ENCODE peak calls at places on chromosome 19, in ten cellular contexts. One of them, this sample, is unnamed.

GRCh38 chr19:16698914-16699313 is 20.7 kb upstream of the NWD1 start:
- DNase-seq in choroid plexus epithelial cell: no peak
- DNase-seq in stomach: no peak
- DNase-seq in HFF-Myc: no peak
- DNase-seq in foreskin fibroblast: no peak
- DNase-seq in cardiac muscle cell: no peak
- DNase-seq in cardiac fibroblast: no peak
- DNase-seq in left ventricle myocardium inferior: peak
- DNase-seq in adipocyte: peak
- DNase-seq in endodermal cell: no peak
- DNase-seq in this sample: no peak

GRCh38 chr19:41845051-41845590 is 279 bp downstream of the DMRTC2 start:
- DNase-seq in cardiac fibroblast: no peak
- DNase-seq in HFF-Myc: no peak
- DNase-seq in stomach: no peak
- DNase-seq in adipocyte: no peak
- DNase-seq in choroid plexus epithelial cell: no peak
- DNase-seq in foreskin fibroblast: no peak
- DNase-seq in endodermal cell: no peak
- DNase-seq in cardiac muscle cell: no peak
- DNase-seq in left ventricle myocardium inferior: no peak
- DNase-seq in this sample: no peak

GRCh38 chr19:35641515-35642151 is at the start of gene ETV2:
- DNase-seq in stomach: peak
- DNase-seq in foreskin fibroblast: no peak
- DNase-seq in choroid plexus epithelial cell: peak
- DNase-seq in cardiac muscle cell: peak
- DNase-seq in cardiac fibroblast: peak
- DNase-seq in HFF-Myc: no peak
- DNase-seq in endodermal cell: peak
- DNase-seq in adipocyte: peak
- DNase-seq in left ventricle myocardium inferior: no peak
- DNase-seq in this sample: peak

GRCh38 chr19:2840794-2841790 is at the start of gene ZNF555:
- DNase-seq in left ventricle myocardium inferior: peak
- DNase-seq in cardiac muscle cell: peak
- DNase-seq in endodermal cell: peak
- DNase-seq in HFF-Myc: peak
- DNase-seq in stomach: peak
- DNase-seq in choroid plexus epithelial cell: peak
- DNase-seq in cardiac fibroblast: peak
- DNase-seq in adipocyte: peak
- DNase-seq in foreskin fibroblast: peak
- DNase-seq in this sample: peak

GRCh38 chr19:51476164-51476563 is 2.2 kb upstream of the CEACAM18 start:
- DNase-seq in foreskin fibroblast: no peak
- DNase-seq in stomach: no peak
- DNase-seq in choroid plexus epithelial cell: no peak
- DNase-seq in adipocyte: no peak
- DNase-seq in endodermal cell: no peak
- DNase-seq in HFF-Myc: no peak
- DNase-seq in left ventricle myocardium inferior: no peak
- DNase-seq in cardiac fibroblast: no peak
- DNase-seq in cardiac muscle cell: no peak
- DNase-seq in this sample: no peak

GRCh38 chr19:48631254-48631653 is 5.9 kb downstream of the DBP start:
- DNase-seq in cardiac fibroblast: no peak
- DNase-seq in cardiac muscle cell: no peak
- DNase-seq in choroid plexus epithelial cell: no peak
- DNase-seq in endodermal cell: peak
- DNase-seq in stomach: no peak
- DNase-seq in foreskin fibroblast: no peak
- DNase-seq in left ventricle myocardium inferior: no peak
- DNase-seq in HFF-Myc: no peak
- DNase-seq in adipocyte: no peak
- DNase-seq in this sample: no peak

GRCh38 chr19:15871570-15871969 is 26.3 kb downstream of the CYP4F2 start:
- DNase-seq in adipocyte: no peak
- DNase-seq in endodermal cell: no peak
- DNase-seq in cardiac muscle cell: no peak
- DNase-seq in left ventricle myocardium inferior: no peak
- DNase-seq in stomach: no peak
- DNase-seq in choroid plexus epithelial cell: no peak
- DNase-seq in HFF-Myc: no peak
- DNase-seq in cardiac fibroblast: no peak
- DNase-seq in foreskin fibroblast: no peak
- DNase-seq in this sample: no peak

GRCh38 chr19:52735734-52736133 is 890 bp upstream of the ZNF611 start:
- DNase-seq in stomach: peak
- DNase-seq in left ventricle myocardium inferior: peak
- DNase-seq in cardiac muscle cell: peak
- DNase-seq in cardiac fibroblast: peak
- DNase-seq in choroid plexus epithelial cell: peak
- DNase-seq in adipocyte: no peak
- DNase-seq in endodermal cell: peak
- DNase-seq in foreskin fibroblast: no peak
- DNase-seq in HFF-Myc: no peak
- DNase-seq in this sample: peak

GRCh38 chr19:13010038-13010991 is 15.0 kb downstream of the NFIX start:
- DNase-seq in foreskin fibroblast: no peak
- DNase-seq in endodermal cell: peak
- DNase-seq in left ventricle myocardium inferior: peak
- DNase-seq in cardiac fibroblast: no peak
- DNase-seq in adipocyte: no peak
- DNase-seq in choroid plexus epithelial cell: no peak
- DNase-seq in stomach: peak
- DNase-seq in cardiac muscle cell: no peak
- DNase-seq in HFF-Myc: no peak
- DNase-seq in this sample: peak

GRCh38 chr19:13012690-13013608 is 17.7 kb downstream of the NFIX start:
- DNase-seq in cardiac muscle cell: no peak
- DNase-seq in foreskin fibroblast: peak
- DNase-seq in endodermal cell: peak
- DNase-seq in cardiac fibroblast: peak
- DNase-seq in adipocyte: no peak
- DNase-seq in HFF-Myc: no peak
- DNase-seq in choroid plexus epithelial cell: peak
- DNase-seq in left ventricle myocardium inferior: peak
- DNase-seq in stomach: no peak
- DNase-seq in this sample: peak

GRCh38 chr19:13012390-13012689 is 17.1 kb downstream of the NFIX start:
- DNase-seq in left ventricle myocardium inferior: no peak
- DNase-seq in choroid plexus epithelial cell: no peak
- DNase-seq in cardiac fibroblast: no peak
- DNase-seq in stomach: no peak
- DNase-seq in HFF-Myc: no peak
- DNase-seq in cardiac muscle cell: no peak
- DNase-seq in endodermal cell: no peak
- DNase-seq in foreskin fibroblast: no peak
- DNase-seq in adipocyte: no peak
- DNase-seq in this sample: no peak

GRCh38 chr19:13011653-13012389 is 16.5 kb downstream of the NFIX start:
- DNase-seq in HFF-Myc: no peak
- DNase-seq in adipocyte: no peak
- DNase-seq in left ventricle myocardium inferior: no peak
- DNase-seq in foreskin fibroblast: no peak
- DNase-seq in cardiac fibroblast: no peak
- DNase-seq in endodermal cell: peak
- DNase-seq in cardiac muscle cell: no peak
- DNase-seq in choroid plexus epithelial cell: no peak
- DNase-seq in stomach: no peak
- DNase-seq in this sample: no peak

DNA sequence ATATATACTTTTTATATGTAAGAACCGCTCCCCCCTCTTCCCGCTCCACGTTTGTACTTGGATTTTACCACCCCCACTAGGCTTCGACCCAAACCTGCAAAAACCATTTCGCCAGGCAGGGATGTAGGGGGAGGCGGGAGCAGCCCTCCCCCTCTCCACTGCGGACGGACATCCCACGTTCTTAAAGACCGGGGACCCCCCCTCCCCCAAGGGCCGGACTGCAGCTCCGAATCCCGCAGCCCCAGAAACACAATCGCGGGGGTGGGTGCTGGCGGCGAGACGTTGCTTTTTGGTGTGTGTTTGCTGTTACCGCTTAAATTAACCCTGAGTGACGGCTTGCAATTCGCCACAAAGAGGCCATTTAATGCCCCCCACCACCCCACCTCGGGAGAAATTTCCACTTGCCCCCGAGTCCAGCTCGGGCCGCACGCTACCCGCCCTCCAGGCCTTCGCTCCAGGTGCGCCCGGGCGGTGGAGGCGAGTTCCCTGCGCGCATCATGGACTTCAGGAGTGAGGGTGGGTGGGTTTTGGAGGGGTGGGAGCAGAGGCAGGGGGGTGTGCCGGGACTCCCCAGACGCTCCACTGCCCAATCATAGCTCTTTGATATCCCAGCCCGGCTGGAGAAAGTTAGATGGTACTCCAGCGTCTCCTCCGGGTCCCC is 15.8 kb downstream of the NFIX start:
- DNase-seq in adipocyte: no peak
- DNase-seq in cardiac muscle cell: no peak
- DNase-seq in cardiac fibroblast: no peak
- DNase-seq in endodermal cell: no peak
- DNase-seq in choroid plexus epithelial cell: no peak
- DNase-seq in foreskin fibroblast: no peak
- DNase-seq in stomach: no peak
- DNase-seq in left ventricle myocardium inferior: no peak
- DNase-seq in HFF-Myc: no peak
- DNase-seq in this sample: no peak
- H3K4me3 ChIP-seq in adipocyte: no peak
- H3K4me3 ChIP-seq in cardiac muscle cell: no peak
- H3K4me3 ChIP-seq in cardiac fibroblast: no peak
- H3K4me3 ChIP-seq in endodermal cell: no peak
- H3K4me3 ChIP-seq in choroid plexus epithelial cell: no peak
- H3K4me3 ChIP-seq in foreskin fibroblast: no peak
- H3K4me3 ChIP-seq in stomach: no peak
- H3K4me3 ChIP-seq in left ventricle myocardium inferior: no peak
- H3K4me3 ChIP-seq in HFF-Myc: no peak
- H3K4me3 ChIP-seq in this sample: no peak

DNA sequence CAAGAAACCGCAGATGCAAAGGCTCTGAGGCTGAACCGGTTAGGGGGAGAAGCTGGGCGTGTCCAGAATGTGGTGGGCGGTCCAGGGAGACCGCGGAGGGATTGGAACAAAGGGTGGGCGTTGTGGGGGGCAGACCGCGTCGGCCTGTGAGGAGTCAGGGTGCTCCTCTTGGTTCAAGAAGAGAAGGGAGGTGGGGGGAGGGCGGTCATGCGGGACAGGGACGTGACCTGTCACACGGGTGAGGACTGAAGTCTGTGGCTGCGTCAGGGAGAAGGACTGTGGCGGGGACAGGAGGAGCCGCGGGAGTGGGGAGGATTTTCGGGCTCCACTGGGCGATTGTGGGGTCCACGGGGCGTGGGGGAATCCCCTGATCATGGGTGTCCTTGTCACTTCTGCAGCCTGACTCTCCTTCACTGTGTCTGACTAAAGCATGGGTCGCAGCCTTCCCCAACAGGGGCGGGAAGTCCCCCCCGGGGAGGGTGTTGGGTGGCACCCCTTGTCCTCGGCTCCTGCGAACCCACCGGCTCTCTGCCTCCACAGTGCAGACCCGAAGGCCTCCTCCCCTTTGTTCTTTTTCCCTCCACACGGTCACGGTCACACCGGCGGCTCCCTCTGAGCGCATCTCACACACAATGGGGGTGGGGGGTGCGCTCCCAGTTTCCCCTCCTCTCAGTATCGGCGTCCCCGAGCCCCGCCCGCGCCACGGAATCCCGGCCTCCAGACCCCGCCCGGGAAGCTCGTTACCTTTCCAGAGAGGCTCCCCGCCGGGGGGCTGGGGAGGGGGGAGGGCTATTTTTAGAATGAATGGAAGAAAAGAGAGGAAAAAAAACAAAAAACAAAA is 16.4 kb upstream of the KCNN1 start:
- DNase-seq in endodermal cell: peak
- DNase-seq in adipocyte: peak
- DNase-seq in foreskin fibroblast: no peak
- DNase-seq in cardiac muscle cell: peak
- DNase-seq in left ventricle myocardium inferior: peak
- DNase-seq in stomach: no peak
- DNase-seq in cardiac fibroblast: no peak
- DNase-seq in HFF-Myc: no peak
- DNase-seq in choroid plexus epithelial cell: no peak
- DNase-seq in this sample: no peak
- H3K4me3 ChIP-seq in endodermal cell: peak
- H3K4me3 ChIP-seq in adipocyte: no peak
- H3K4me3 ChIP-seq in foreskin fibroblast: no peak
- H3K4me3 ChIP-seq in cardiac muscle cell: peak
- H3K4me3 ChIP-seq in left ventricle myocardium inferior: peak
- H3K4me3 ChIP-seq in stomach: no peak
- H3K4me3 ChIP-seq in cardiac fibroblast: no peak
- H3K4me3 ChIP-seq in HFF-Myc: no peak
- H3K4me3 ChIP-seq in choroid plexus epithelial cell: no peak
- H3K4me3 ChIP-seq in this sample: no peak

GRCh38 chr19:17841810-17842662 is 5.7 kb downstream of the JAK3 start:
- DNase-seq in endodermal cell: peak
- DNase-seq in foreskin fibroblast: peak
- DNase-seq in cardiac muscle cell: peak
- DNase-seq in cardiac fibroblast: peak
- DNase-seq in stomach: peak
- DNase-seq in HFF-Myc: no peak
- DNase-seq in adipocyte: peak
- DNase-seq in left ventricle myocardium inferior: peak
- DNase-seq in choroid plexus epithelial cell: peak
- DNase-seq in this sample: peak
- H3K4me3 ChIP-seq in endodermal cell: peak
- H3K4me3 ChIP-seq in foreskin fibroblast: peak
- H3K4me3 ChIP-seq in cardiac muscle cell: peak
- H3K4me3 ChIP-seq in cardiac fibroblast: peak
- H3K4me3 ChIP-seq in stomach: peak
- H3K4me3 ChIP-seq in HFF-Myc: peak
- H3K4me3 ChIP-seq in adipocyte: peak
- H3K4me3 ChIP-seq in left ventricle myocardium inferior: peak
- H3K4me3 ChIP-seq in choroid plexus epithelial cell: peak
- H3K4me3 ChIP-seq in this sample: peak

GRCh38 chr19:4624301-4624700 is 15.0 kb upstream of the TNFAIP8L1 start:
- DNase-seq in left ventricle myocardium inferior: no peak
- DNase-seq in cardiac muscle cell: peak
- DNase-seq in choroid plexus epithelial cell: no peak
- DNase-seq in adipocyte: no peak
- DNase-seq in endodermal cell: no peak
- DNase-seq in HFF-Myc: no peak
- DNase-seq in cardiac fibroblast: no peak
- DNase-seq in foreskin fibroblast: no peak
- DNase-seq in stomach: no peak
- DNase-seq in this sample: no peak

GRCh38 chr19:4620675-4621074 is 18.6 kb upstream of the TNFAIP8L1 start:
- DNase-seq in cardiac muscle cell: peak
- DNase-seq in adipocyte: no peak
- DNase-seq in left ventricle myocardium inferior: no peak
- DNase-seq in stomach: no peak
- DNase-seq in foreskin fibroblast: no peak
- DNase-seq in cardiac fibroblast: no peak
- DNase-seq in HFF-Myc: no peak
- DNase-seq in choroid plexus epithelial cell: no peak
- DNase-seq in endodermal cell: no peak
- DNase-seq in this sample: no peak

GRCh38 chr19:4622695-4623421 is 16.5 kb upstream of the TNFAIP8L1 start:
- DNase-seq in choroid plexus epithelial cell: no peak
- DNase-seq in cardiac fibroblast: no peak
- DNase-seq in left ventricle myocardium inferior: no peak
- DNase-seq in foreskin fibroblast: no peak
- DNase-seq in HFF-Myc: no peak
- DNase-seq in cardiac muscle cell: peak
- DNase-seq in stomach: no peak
- DNase-seq in endodermal cell: peak
- DNase-seq in adipocyte: no peak
- DNase-seq in this sample: no peak

GRCh38 chr19:4618019-4618418 is 21.3 kb upstream of the TNFAIP8L1 start:
- DNase-seq in HFF-Myc: no peak
- DNase-seq in left ventricle myocardium inferior: no peak
- DNase-seq in foreskin fibroblast: no peak
- DNase-seq in cardiac fibroblast: no peak
- DNase-seq in choroid plexus epithelial cell: no peak
- DNase-seq in endodermal cell: no peak
- DNase-seq in stomach: no peak
- DNase-seq in cardiac muscle cell: no peak
- DNase-seq in adipocyte: no peak
- DNase-seq in this sample: no peak

GRCh38 chr19:4619668-4620294 is 19.5 kb upstream of the TNFAIP8L1 start:
- DNase-seq in foreskin fibroblast: no peak
- DNase-seq in adipocyte: no peak
- DNase-seq in HFF-Myc: no peak
- DNase-seq in cardiac fibroblast: no peak
- DNase-seq in choroid plexus epithelial cell: no peak
- DNase-seq in left ventricle myocardium inferior: no peak
- DNase-seq in stomach: no peak
- DNase-seq in endodermal cell: no peak
- DNase-seq in cardiac muscle cell: no peak
- DNase-seq in this sample: no peak
- H3K4me3 ChIP-seq in foreskin fibroblast: no peak
- H3K4me3 ChIP-seq in adipocyte: no peak
- H3K4me3 ChIP-seq in HFF-Myc: no peak
- H3K4me3 ChIP-seq in cardiac fibroblast: no peak
- H3K4me3 ChIP-seq in choroid plexus epithelial cell: no peak
- H3K4me3 ChIP-seq in left ventricle myocardium inferior: no peak
- H3K4me3 ChIP-seq in stomach: no peak
- H3K4me3 ChIP-seq in endodermal cell: no peak
- H3K4me3 ChIP-seq in cardiac muscle cell: no peak
- H3K4me3 ChIP-seq in this sample: no peak

This sample was measured in fibroblast of mammary gland.